ENCODE peak calls at places on chromosome 7, in four cellular contexts. K is HepG2, M is GM12878, F is H1. O is an unnamed sample.

GRCh38 chr7:147578196-147578595 is 1012.4 kb upstream of the C7orf33 start:
- DNase-seq in K (no peak), F (no peak), M (no peak), O (no peak)

GRCh38 chr7:85097844-85098243 is 89.0 kb downstream of the SEMA3D start:
- DNase-seq in F (no peak), K (no peak), M (no peak), O (no peak)

GRCh38 chr7:140165422-140165821 is 11.4 kb downstream of the KDM7A start:
- DNase-seq in F (no peak), M (no peak), K (no peak), O (no peak)

GRCh38 chr7:90738249-90738648 is 142.1 kb downstream of the CDK14 start:
- DNase-seq in K (no peak), M (no peak), F (no peak), O (no peak)

GRCh38 chr7:81776159-81776558 is 6.3 kb upstream of the HGF start:
- DNase-seq in K (no peak), M (no peak), F (no peak), O (no peak)

GRCh38 chr7:99624487-99624886 is 7.7 kb downstream of the ZSCAN25 start:
- DNase-seq in F (no peak), M (no peak), K (no peak), O (no peak)

GRCh38 chr7:57179776-57180415 is 47.7 kb upstream of the ZNF479 start:
- DNase-seq in F (no peak), M (no peak), K (no peak), O (no peak)

GRCh38 chr7:3575753-3576531 is 274.9 kb downstream of the SDK1 start:
- DNase-seq in M (no peak), F (no peak), K (peak; percentile 25), O (no peak)

GRCh38 chr7:40793132-40793531 is 658.3 kb downstream of the SUGCT start:
- DNase-seq in K (no peak), F (no peak), M (no peak), O (no peak)

GRCh38 chr7:22601812-22602568 is 102.0 kb upstream of the STEAP1B start:
- DNase-seq in M (no peak), F (no peak), K (no peak), O (no peak)

GRCh38 chr7:99021941-99022560 is 121.9 kb downstream of the SMURF1 start:
- DNase-seq in K (no peak), M (no peak), F (no peak), O (no peak)

GRCh38 chr7:85508642-85509429 is 322.0 kb upstream of the SEMA3D start:
- DNase-seq in M (no peak), K (no peak), F (no peak), O (no peak)

GRCh38 chr7:14834888-14835287 is 67.7 kb downstream of the DGKB start:
- DNase-seq in F (no peak), M (no peak), K (no peak), O (no peak)

GRCh38 chr7:142158741-142159496 is 47.4 kb downstream of the MGAM2 start:
- DNase-seq in F (no peak), M (no peak), K (no peak), O (no peak)

GRCh38 chr7:16484453-16485158 is 19.1 kb upstream of the SOSTDC1 start:
- DNase-seq in M (no peak), F (no peak), K (peak; percentile 76), O (no peak)

GRCh38 chr7:157828881-157829280 is 492.1 kb downstream of the DNAJB6 start:
- DNase-seq in M (no peak), K (no peak), F (no peak), O (no peak)

GRCh38 chr7:4845740-4846142 is 16.1 kb downstream of the PAPOLB start:
- DNase-seq in K (no peak), M (no peak), F (peak; percentile 71), O (peak; percentile 90)

GRCh38 chr7:155916926-155917655 is 104.8 kb upstream of the SHH start:
- DNase-seq in M (no peak), K (no peak), F (no peak), O (no peak)

GRCh38 chr7:100865971-100866720 is 1.0 kb upstream of the TRIP6 start:
- DNase-seq in M (no peak), K (no peak), F (no peak), O (peak; percentile 63)

GRCh38 chr7:105934577-105935185 is 28.4 kb upstream of the CDHR3 start:
- DNase-seq in F (no peak), M (no peak), K (peak; percentile 64), O (peak; percentile 65)

GRCh38 chr7:47335557-47336177 is 246.2 kb downstream of the TNS3 start:
- DNase-seq in F (no peak), M (no peak), K (no peak), O (no peak)

GRCh38 chr7:29482056-29482455 is 81.6 kb upstream of the PRR15 start:
- DNase-seq in K (no peak), M (no peak), F (no peak), O (no peak)

GRCh38 chr7:45888185-45888992 is at the start of gene IGFBP1:
- DNase-seq in M (no peak), F (peak; percentile 60), K (peak; percentile 95), O (peak; percentile 83)

GRCh38 chr7:13778967-13779366 is 210.5 kb downstream of the ETV1 start:
- DNase-seq in M (no peak), K (no peak), F (no peak), O (no peak)

GRCh38 chr7:19957664-19958063 is 184.2 kb upstream of the TMEM196 start:
- DNase-seq in F (no peak), K (no peak), M (no peak), O (no peak)

GRCh38 chr7:117715784-117716445 is 157.3 kb downstream of the CTTNBP2 start:
- DNase-seq in M (no peak), F (peak; percentile 52), K (peak; percentile 39), O (peak; percentile 59)

GRCh38 chr7:373818-374705 is 84.1 kb downstream of the FOXL3 start:
- DNase-seq in F (peak; percentile 47), K (no peak), M (no peak), O (peak; percentile 42)

GRCh38 chr7:69710773-69711445 is 112.6 kb downstream of the AUTS2 start:
- DNase-seq in F (no peak), M (no peak), K (no peak), O (no peak)

GRCh38 chr7:69717221-69717620 is 118.9 kb downstream of the AUTS2 start:
- DNase-seq in K (no peak), M (no peak), F (no peak), O (no peak)

DNA sequence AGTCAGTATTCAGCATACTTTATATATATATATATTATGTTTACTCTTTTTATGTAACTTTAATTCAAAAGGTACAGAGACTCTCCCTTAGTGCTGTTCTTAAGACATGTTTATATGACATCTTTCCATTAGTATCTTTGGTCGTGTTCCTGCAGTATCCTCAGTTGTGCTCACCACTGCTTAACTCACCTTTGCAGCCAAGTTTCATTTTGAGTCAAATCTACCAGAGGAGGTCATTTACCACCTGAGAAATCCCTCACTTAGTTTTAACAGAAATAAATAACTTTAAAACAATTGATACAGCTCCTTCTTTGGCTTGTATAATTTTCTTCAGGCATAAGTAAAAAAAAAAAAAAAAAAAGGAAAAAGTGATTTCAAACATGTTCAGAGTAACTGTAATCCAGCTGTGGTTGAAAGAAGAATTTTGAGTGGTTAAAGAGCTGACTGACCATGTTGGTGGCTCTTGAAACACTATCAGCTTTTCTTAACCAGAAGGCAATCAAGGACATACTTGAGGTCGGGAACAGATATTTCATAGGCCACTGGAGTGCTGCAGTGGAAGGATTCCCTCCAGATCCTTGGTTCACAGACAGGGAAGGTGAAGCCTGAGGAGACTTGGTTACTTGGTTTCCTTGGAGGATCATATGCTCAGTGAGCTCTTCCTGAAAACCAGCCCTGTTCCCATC is 116.8 kb downstream of the AUTS2 start:
- DNase-seq in F (no peak), M (no peak), K (no peak), O (no peak)
- H3K9ac ChIP-seq in F (no peak overlapping the region), M (no peak overlapping the region), K (no peak overlapping the region), O (no peak overlapping the region)

DNA sequence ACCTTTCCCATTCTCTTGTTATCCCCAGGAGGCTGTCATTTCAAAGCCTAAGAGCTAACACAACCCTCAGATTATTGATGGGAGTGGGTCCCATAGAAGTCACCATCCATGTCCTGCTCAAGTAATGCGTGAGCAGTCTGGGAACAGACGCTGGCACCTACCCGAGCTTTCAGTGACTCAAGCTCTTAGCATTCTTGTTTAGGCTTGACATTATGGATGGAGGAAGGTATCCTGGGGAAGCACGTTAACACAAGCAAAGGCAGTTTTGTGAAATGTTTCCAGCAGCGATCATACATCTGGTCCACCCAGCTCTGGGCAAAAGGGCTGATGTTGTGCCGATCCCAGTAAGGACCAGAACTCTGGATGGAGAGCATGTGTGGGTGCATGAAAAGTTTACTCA is 30.0 kb upstream of the AUTS2 start:
- DNase-seq in F (no peak), M (no peak), K (no peak), O (no peak)
- TF ChIP-seq TCF12 in F (no peak), M (no peak), K (no peak), O (no peak)

GRCh38 chr7:102875700-102876192 is 37.1 kb upstream of the LRRC17 start:
- DNase-seq in M (no peak), K (peak; percentile 82), F (no peak), O (no peak)
- H3K9ac ChIP-seq in M (no peak overlapping the region), K (no peak overlapping the region), F (no peak overlapping the region), O (peak overlapping the region; percentile 80)

DNA sequence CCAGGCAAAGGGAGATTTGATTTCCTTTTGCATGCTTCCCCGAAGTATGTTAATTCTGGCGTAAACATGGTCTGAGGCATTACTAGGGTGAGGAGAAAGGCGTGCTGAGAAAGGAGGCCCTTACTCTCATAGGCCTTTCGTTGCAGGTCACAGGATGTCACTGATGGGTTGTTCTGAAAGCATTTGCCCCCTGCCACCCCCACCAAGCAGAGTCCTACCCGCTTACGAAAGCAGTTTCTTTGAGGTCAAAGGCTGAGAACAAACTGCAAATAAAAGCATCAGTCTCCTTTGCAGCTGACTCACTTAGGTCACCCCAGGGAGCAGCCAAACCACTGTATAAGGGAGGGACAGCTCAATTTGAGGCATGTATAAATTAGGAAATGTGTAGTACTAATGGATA is 57.1 kb downstream of the BPGM start:
- DNase-seq in M (no peak), F (no peak), K (peak; percentile 8), O (no peak)
- TF ChIP-seq TCF12 in M (no peak), F (no peak), K (no peak), O (no peak)

GRCh38 chr7:21354284-21354683 is 73.6 kb upstream of the SP4 start:
- DNase-seq in F (no peak), K (no peak), M (no peak), O (no peak)
- H3K9ac ChIP-seq in F (no peak overlapping the region), K (no peak overlapping the region), M (no peak overlapping the region), O (no peak overlapping the region)

O was measured in SK-N-SH.